ENCODE peak calls at places on chromosomes 2 and 18, in eight cellular contexts. One of them, this sample, is unnamed.

GRCh38 chr18:75454022-75454795 is 26.7 kb upstream of the SMIM21 start:
- DNase-seq in epithelial cell of prostate: no peak
- DNase-seq in activated naive CD8-positive, alpha-beta T cell treated with anti-CD3 and anti-CD28 coated beads for 36 hours: no peak
- DNase-seq in stimulated activated CD8-positive, alpha-beta memory T cell treated with anti-CD3 and anti-CD28 coated beads, Interleukin-4, amount 100 ng/mL, for 24 hours: no peak
- DNase-seq in left lung: no peak
- DNase-seq in testis: no peak
- DNase-seq in GM12878: no peak
- DNase-seq in AG08396: no peak
- DNase-seq in this sample: no peak

GRCh38 chr18:13262839-13263691 is 44.5 kb downstream of the LDLRAD4 start:
- DNase-seq in activated naive CD8-positive, alpha-beta T cell treated with anti-CD3 and anti-CD28 coated beads for 36 hours: no peak
- DNase-seq in left lung: no peak
- DNase-seq in stimulated activated CD8-positive, alpha-beta memory T cell treated with anti-CD3 and anti-CD28 coated beads, Interleukin-4, amount 100 ng/mL, for 24 hours: no peak
- DNase-seq in AG08396: no peak
- DNase-seq in GM12878: no peak
- DNase-seq in epithelial cell of prostate: no peak
- DNase-seq in testis: no peak
- DNase-seq in this sample: no peak

GRCh38 chr2:144509548-144510205 is 10.2 kb downstream of the ZEB2 start:
- DNase-seq in left lung: no peak
- DNase-seq in testis: no peak
- DNase-seq in epithelial cell of prostate: no peak
- DNase-seq in GM12878: no peak
- DNase-seq in AG08396: no peak
- DNase-seq in activated naive CD8-positive, alpha-beta T cell treated with anti-CD3 and anti-CD28 coated beads for 36 hours: no peak
- DNase-seq in stimulated activated CD8-positive, alpha-beta memory T cell treated with anti-CD3 and anti-CD28 coated beads, Interleukin-4, amount 100 ng/mL, for 24 hours: no peak
- DNase-seq in this sample: no peak

GRCh38 chr2:38336619-38337018 is 40.5 kb downstream of the ATL2 start:
- DNase-seq in activated naive CD8-positive, alpha-beta T cell treated with anti-CD3 and anti-CD28 coated beads for 36 hours: no peak
- DNase-seq in testis: no peak
- DNase-seq in AG08396: no peak
- DNase-seq in stimulated activated CD8-positive, alpha-beta memory T cell treated with anti-CD3 and anti-CD28 coated beads, Interleukin-4, amount 100 ng/mL, for 24 hours: no peak
- DNase-seq in epithelial cell of prostate: no peak
- DNase-seq in GM12878: no peak
- DNase-seq in left lung: no peak
- DNase-seq in this sample: no peak

GRCh38 chr18:35581555-35582309 is at the start of gene GALNT1:
- DNase-seq in GM12878: no peak
- DNase-seq in epithelial cell of prostate: no peak
- DNase-seq in stimulated activated CD8-positive, alpha-beta memory T cell treated with anti-CD3 and anti-CD28 coated beads, Interleukin-4, amount 100 ng/mL, for 24 hours: no peak
- DNase-seq in activated naive CD8-positive, alpha-beta T cell treated with anti-CD3 and anti-CD28 coated beads for 36 hours: peak
- DNase-seq in testis: peak
- DNase-seq in AG08396: peak
- DNase-seq in left lung: peak
- DNase-seq in this sample: no peak

GRCh38 chr2:24360963-24361330 is 611 bp upstream of the ITSN2 start:
- DNase-seq in testis: peak
- DNase-seq in stimulated activated CD8-positive, alpha-beta memory T cell treated with anti-CD3 and anti-CD28 coated beads, Interleukin-4, amount 100 ng/mL, for 24 hours: no peak
- DNase-seq in GM12878: no peak
- DNase-seq in activated naive CD8-positive, alpha-beta T cell treated with anti-CD3 and anti-CD28 coated beads for 36 hours: no peak
- DNase-seq in AG08396: no peak
- DNase-seq in left lung: peak
- DNase-seq in epithelial cell of prostate: no peak
- DNase-seq in this sample: no peak

GRCh38 chr2:101775092-101775491 is 77.6 kb downstream of the MAP4K4 start:
- DNase-seq in AG08396: no peak
- DNase-seq in activated naive CD8-positive, alpha-beta T cell treated with anti-CD3 and anti-CD28 coated beads for 36 hours: no peak
- DNase-seq in left lung: no peak
- DNase-seq in testis: no peak
- DNase-seq in stimulated activated CD8-positive, alpha-beta memory T cell treated with anti-CD3 and anti-CD28 coated beads, Interleukin-4, amount 100 ng/mL, for 24 hours: no peak
- DNase-seq in GM12878: no peak
- DNase-seq in epithelial cell of prostate: no peak
- DNase-seq in this sample: no peak

GRCh38 chr2:71736986-71737385 is 283.6 kb downstream of the DYSF start:
- DNase-seq in AG08396: no peak
- DNase-seq in activated naive CD8-positive, alpha-beta T cell treated with anti-CD3 and anti-CD28 coated beads for 36 hours: no peak
- DNase-seq in stimulated activated CD8-positive, alpha-beta memory T cell treated with anti-CD3 and anti-CD28 coated beads, Interleukin-4, amount 100 ng/mL, for 24 hours: no peak
- DNase-seq in testis: no peak
- DNase-seq in epithelial cell of prostate: no peak
- DNase-seq in left lung: no peak
- DNase-seq in GM12878: no peak
- DNase-seq in this sample: no peak

GRCh38 chr2:74427551-74427950 is 6.0 kb downstream of the WDR54 start:
- DNase-seq in left lung: no peak
- DNase-seq in testis: no peak
- DNase-seq in GM12878: no peak
- DNase-seq in activated naive CD8-positive, alpha-beta T cell treated with anti-CD3 and anti-CD28 coated beads for 36 hours: no peak
- DNase-seq in epithelial cell of prostate: no peak
- DNase-seq in AG08396: no peak
- DNase-seq in stimulated activated CD8-positive, alpha-beta memory T cell treated with anti-CD3 and anti-CD28 coated beads, Interleukin-4, amount 100 ng/mL, for 24 hours: no peak
- DNase-seq in this sample: peak

GRCh38 chr2:205925373-205926337 is 160.3 kb downstream of the INO80D start:
- DNase-seq in GM12878: no peak
- DNase-seq in epithelial cell of prostate: no peak
- DNase-seq in testis: peak
- DNase-seq in activated naive CD8-positive, alpha-beta T cell treated with anti-CD3 and anti-CD28 coated beads for 36 hours: peak
- DNase-seq in left lung: peak
- DNase-seq in AG08396: peak
- DNase-seq in stimulated activated CD8-positive, alpha-beta memory T cell treated with anti-CD3 and anti-CD28 coated beads, Interleukin-4, amount 100 ng/mL, for 24 hours: peak
- DNase-seq in this sample: peak

GRCh38 chr2:167135691-167136090 is 247.4 kb downstream of the XIRP2 start:
- DNase-seq in testis: no peak
- DNase-seq in left lung: no peak
- DNase-seq in epithelial cell of prostate: no peak
- DNase-seq in stimulated activated CD8-positive, alpha-beta memory T cell treated with anti-CD3 and anti-CD28 coated beads, Interleukin-4, amount 100 ng/mL, for 24 hours: no peak
- DNase-seq in activated naive CD8-positive, alpha-beta T cell treated with anti-CD3 and anti-CD28 coated beads for 36 hours: no peak
- DNase-seq in GM12878: no peak
- DNase-seq in AG08396: no peak
- DNase-seq in this sample: no peak

GRCh38 chr2:68714866-68715265 is 19.7 kb upstream of the ARHGAP25 start:
- DNase-seq in epithelial cell of prostate: no peak
- DNase-seq in stimulated activated CD8-positive, alpha-beta memory T cell treated with anti-CD3 and anti-CD28 coated beads, Interleukin-4, amount 100 ng/mL, for 24 hours: no peak
- DNase-seq in activated naive CD8-positive, alpha-beta T cell treated with anti-CD3 and anti-CD28 coated beads for 36 hours: no peak
- DNase-seq in GM12878: peak
- DNase-seq in left lung: peak
- DNase-seq in AG08396: no peak
- DNase-seq in testis: peak
- DNase-seq in this sample: no peak

GRCh38 chr2:225937625-225938024 is 538.1 kb downstream of the NYAP2 start:
- DNase-seq in stimulated activated CD8-positive, alpha-beta memory T cell treated with anti-CD3 and anti-CD28 coated beads, Interleukin-4, amount 100 ng/mL, for 24 hours: no peak
- DNase-seq in testis: no peak
- DNase-seq in left lung: no peak
- DNase-seq in GM12878: no peak
- DNase-seq in activated naive CD8-positive, alpha-beta T cell treated with anti-CD3 and anti-CD28 coated beads for 36 hours: no peak
- DNase-seq in epithelial cell of prostate: no peak
- DNase-seq in AG08396: peak
- DNase-seq in this sample: peak

GRCh38 chr18:63376493-63377053 is 9.6 kb upstream of the KDSR start:
- DNase-seq in testis: no peak
- DNase-seq in stimulated activated CD8-positive, alpha-beta memory T cell treated with anti-CD3 and anti-CD28 coated beads, Interleukin-4, amount 100 ng/mL, for 24 hours: no peak
- DNase-seq in GM12878: no peak
- DNase-seq in AG08396: no peak
- DNase-seq in epithelial cell of prostate: no peak
- DNase-seq in left lung: no peak
- DNase-seq in activated naive CD8-positive, alpha-beta T cell treated with anti-CD3 and anti-CD28 coated beads for 36 hours: no peak
- DNase-seq in this sample: peak

GRCh38 chr2:36374586-36374985 is 19.0 kb downstream of the CRIM1 start:
- DNase-seq in testis: no peak
- DNase-seq in left lung: no peak
- DNase-seq in activated naive CD8-positive, alpha-beta T cell treated with anti-CD3 and anti-CD28 coated beads for 36 hours: no peak
- DNase-seq in AG08396: no peak
- DNase-seq in GM12878: no peak
- DNase-seq in stimulated activated CD8-positive, alpha-beta memory T cell treated with anti-CD3 and anti-CD28 coated beads, Interleukin-4, amount 100 ng/mL, for 24 hours: no peak
- DNase-seq in epithelial cell of prostate: no peak
- DNase-seq in this sample: peak

GRCh38 chr2:170240629-170241028 is 62.7 kb downstream of the MYO3B start:
- DNase-seq in left lung: no peak
- DNase-seq in testis: no peak
- DNase-seq in AG08396: no peak
- DNase-seq in GM12878: no peak
- DNase-seq in epithelial cell of prostate: no peak
- DNase-seq in stimulated activated CD8-positive, alpha-beta memory T cell treated with anti-CD3 and anti-CD28 coated beads, Interleukin-4, amount 100 ng/mL, for 24 hours: no peak
- DNase-seq in activated naive CD8-positive, alpha-beta T cell treated with anti-CD3 and anti-CD28 coated beads for 36 hours: no peak
- DNase-seq in this sample: no peak

GRCh38 chr2:126627623-126628022 is 28.3 kb upstream of the GYPC start:
- DNase-seq in stimulated activated CD8-positive, alpha-beta memory T cell treated with anti-CD3 and anti-CD28 coated beads, Interleukin-4, amount 100 ng/mL, for 24 hours: no peak
- DNase-seq in AG08396: no peak
- DNase-seq in activated naive CD8-positive, alpha-beta T cell treated with anti-CD3 and anti-CD28 coated beads for 36 hours: no peak
- DNase-seq in epithelial cell of prostate: no peak
- DNase-seq in left lung: no peak
- DNase-seq in testis: no peak
- DNase-seq in GM12878: no peak
- DNase-seq in this sample: no peak

GRCh38 chr2:127485694-127486071 is 40.6 kb downstream of the IWS1 start:
- DNase-seq in testis: no peak
- DNase-seq in activated naive CD8-positive, alpha-beta T cell treated with anti-CD3 and anti-CD28 coated beads for 36 hours: no peak
- DNase-seq in left lung: no peak
- DNase-seq in AG08396: no peak
- DNase-seq in GM12878: no peak
- DNase-seq in epithelial cell of prostate: no peak
- DNase-seq in stimulated activated CD8-positive, alpha-beta memory T cell treated with anti-CD3 and anti-CD28 coated beads, Interleukin-4, amount 100 ng/mL, for 24 hours: no peak
- DNase-seq in this sample: no peak

GRCh38 chr2:24792542-24792873 is 683 bp downstream of the PTRHD1 start:
- DNase-seq in epithelial cell of prostate: no peak
- DNase-seq in AG08396: no peak
- DNase-seq in stimulated activated CD8-positive, alpha-beta memory T cell treated with anti-CD3 and anti-CD28 coated beads, Interleukin-4, amount 100 ng/mL, for 24 hours: no peak
- DNase-seq in GM12878: no peak
- DNase-seq in left lung: no peak
- DNase-seq in testis: no peak
- DNase-seq in activated naive CD8-positive, alpha-beta T cell treated with anti-CD3 and anti-CD28 coated beads for 36 hours: no peak
- DNase-seq in this sample: no peak

GRCh38 chr2:233470839-233471238 is 95.7 kb downstream of the USP40 start:
- DNase-seq in stimulated activated CD8-positive, alpha-beta memory T cell treated with anti-CD3 and anti-CD28 coated beads, Interleukin-4, amount 100 ng/mL, for 24 hours: no peak
- DNase-seq in activated naive CD8-positive, alpha-beta T cell treated with anti-CD3 and anti-CD28 coated beads for 36 hours: no peak
- DNase-seq in AG08396: no peak
- DNase-seq in GM12878: no peak
- DNase-seq in testis: no peak
- DNase-seq in left lung: peak
- DNase-seq in epithelial cell of prostate: no peak
- DNase-seq in this sample: no peak

GRCh38 chr2:8575011-8575750 is 106.7 kb upstream of the ID2 start:
- DNase-seq in activated naive CD8-positive, alpha-beta T cell treated with anti-CD3 and anti-CD28 coated beads for 36 hours: peak
- DNase-seq in GM12878: no peak
- DNase-seq in stimulated activated CD8-positive, alpha-beta memory T cell treated with anti-CD3 and anti-CD28 coated beads, Interleukin-4, amount 100 ng/mL, for 24 hours: peak
- DNase-seq in left lung: peak
- DNase-seq in testis: no peak
- DNase-seq in epithelial cell of prostate: no peak
- DNase-seq in AG08396: no peak
- DNase-seq in this sample: no peak

GRCh38 chr2:98727758-98728718 is 2.9 kb downstream of the MGAT4A start:
- DNase-seq in testis: no peak
- DNase-seq in left lung: no peak
- DNase-seq in GM12878: no peak
- DNase-seq in activated naive CD8-positive, alpha-beta T cell treated with anti-CD3 and anti-CD28 coated beads for 36 hours: no peak
- DNase-seq in AG08396: no peak
- DNase-seq in epithelial cell of prostate: no peak
- DNase-seq in stimulated activated CD8-positive, alpha-beta memory T cell treated with anti-CD3 and anti-CD28 coated beads, Interleukin-4, amount 100 ng/mL, for 24 hours: no peak
- DNase-seq in this sample: no peak

GRCh38 chr2:18898271-18898670 is 308.9 kb upstream of the NT5C1B start:
- DNase-seq in stimulated activated CD8-positive, alpha-beta memory T cell treated with anti-CD3 and anti-CD28 coated beads, Interleukin-4, amount 100 ng/mL, for 24 hours: no peak
- DNase-seq in testis: no peak
- DNase-seq in GM12878: no peak
- DNase-seq in epithelial cell of prostate: no peak
- DNase-seq in AG08396: no peak
- DNase-seq in left lung: no peak
- DNase-seq in activated naive CD8-positive, alpha-beta T cell treated with anti-CD3 and anti-CD28 coated beads for 36 hours: no peak
- DNase-seq in this sample: no peak

GRCh38 chr18:8175486-8176061 is 433.7 kb upstream of the RAB12 start:
- DNase-seq in activated naive CD8-positive, alpha-beta T cell treated with anti-CD3 and anti-CD28 coated beads for 36 hours: no peak
- DNase-seq in left lung: no peak
- DNase-seq in epithelial cell of prostate: no peak
- DNase-seq in stimulated activated CD8-positive, alpha-beta memory T cell treated with anti-CD3 and anti-CD28 coated beads, Interleukin-4, amount 100 ng/mL, for 24 hours: no peak
- DNase-seq in AG08396: no peak
- DNase-seq in GM12878: no peak
- DNase-seq in testis: no peak
- DNase-seq in this sample: no peak

GRCh38 chr2:179495315-179495714 is 230.7 kb upstream of the SESTD1 start:
- DNase-seq in activated naive CD8-positive, alpha-beta T cell treated with anti-CD3 and anti-CD28 coated beads for 36 hours: no peak
- DNase-seq in left lung: no peak
- DNase-seq in testis: no peak
- DNase-seq in GM12878: no peak
- DNase-seq in stimulated activated CD8-positive, alpha-beta memory T cell treated with anti-CD3 and anti-CD28 coated beads, Interleukin-4, amount 100 ng/mL, for 24 hours: no peak
- DNase-seq in AG08396: no peak
- DNase-seq in epithelial cell of prostate: no peak
- DNase-seq in this sample: no peak

GRCh38 chr2:208251098-208251497 is 3.8 kb downstream of the IDH1 start:
- DNase-seq in stimulated activated CD8-positive, alpha-beta memory T cell treated with anti-CD3 and anti-CD28 coated beads, Interleukin-4, amount 100 ng/mL, for 24 hours: no peak
- DNase-seq in testis: no peak
- DNase-seq in activated naive CD8-positive, alpha-beta T cell treated with anti-CD3 and anti-CD28 coated beads for 36 hours: no peak
- DNase-seq in left lung: no peak
- DNase-seq in GM12878: no peak
- DNase-seq in AG08396: no peak
- DNase-seq in epithelial cell of prostate: no peak
- DNase-seq in this sample: no peak

GRCh38 chr2:140033638-140034037 is 1253.4 kb upstream of the NXPH2 start:
- DNase-seq in activated naive CD8-positive, alpha-beta T cell treated with anti-CD3 and anti-CD28 coated beads for 36 hours: no peak
- DNase-seq in epithelial cell of prostate: no peak
- DNase-seq in AG08396: no peak
- DNase-seq in testis: no peak
- DNase-seq in GM12878: no peak
- DNase-seq in left lung: no peak
- DNase-seq in stimulated activated CD8-positive, alpha-beta memory T cell treated with anti-CD3 and anti-CD28 coated beads, Interleukin-4, amount 100 ng/mL, for 24 hours: no peak
- DNase-seq in this sample: no peak

GRCh38 chr2:62657752-62658151 is 47.8 kb upstream of the EHBP1 start:
- DNase-seq in stimulated activated CD8-positive, alpha-beta memory T cell treated with anti-CD3 and anti-CD28 coated beads, Interleukin-4, amount 100 ng/mL, for 24 hours: no peak
- DNase-seq in GM12878: peak
- DNase-seq in testis: no peak
- DNase-seq in epithelial cell of prostate: no peak
- DNase-seq in activated naive CD8-positive, alpha-beta T cell treated with anti-CD3 and anti-CD28 coated beads for 36 hours: no peak
- DNase-seq in AG08396: no peak
- DNase-seq in left lung: no peak
- DNase-seq in this sample: no peak

GRCh38 chr2:37394986-37395555 is 50.6 kb downstream of the QPCT start:
- DNase-seq in stimulated activated CD8-positive, alpha-beta memory T cell treated with anti-CD3 and anti-CD28 coated beads, Interleukin-4, amount 100 ng/mL, for 24 hours: no peak
- DNase-seq in AG08396: no peak
- DNase-seq in activated naive CD8-positive, alpha-beta T cell treated with anti-CD3 and anti-CD28 coated beads for 36 hours: no peak
- DNase-seq in epithelial cell of prostate: no peak
- DNase-seq in testis: no peak
- DNase-seq in left lung: no peak
- DNase-seq in GM12878: no peak
- DNase-seq in this sample: no peak

GRCh38 chr2:181984814-181985631 is 630 bp upstream of the PPP1R1C start:
- DNase-seq in left lung: no peak
- DNase-seq in activated naive CD8-positive, alpha-beta T cell treated with anti-CD3 and anti-CD28 coated beads for 36 hours: no peak
- DNase-seq in epithelial cell of prostate: no peak
- DNase-seq in AG08396: no peak
- DNase-seq in stimulated activated CD8-positive, alpha-beta memory T cell treated with anti-CD3 and anti-CD28 coated beads, Interleukin-4, amount 100 ng/mL, for 24 hours: no peak
- DNase-seq in testis: no peak
- DNase-seq in GM12878: no peak
- DNase-seq in this sample: no peak

GRCh38 chr2:96115631-96116423 is 544 bp downstream of the ADRA2B start:
- DNase-seq in AG08396: no peak
- DNase-seq in testis: no peak
- DNase-seq in epithelial cell of prostate: no peak
- DNase-seq in stimulated activated CD8-positive, alpha-beta memory T cell treated with anti-CD3 and anti-CD28 coated beads, Interleukin-4, amount 100 ng/mL, for 24 hours: no peak
- DNase-seq in left lung: peak
- DNase-seq in GM12878: no peak
- DNase-seq in activated naive CD8-positive, alpha-beta T cell treated with anti-CD3 and anti-CD28 coated beads for 36 hours: no peak
- DNase-seq in this sample: no peak

GRCh38 chr2:196338440-196338839 is 167.1 kb upstream of the STK17B start:
- DNase-seq in GM12878: no peak
- DNase-seq in activated naive CD8-positive, alpha-beta T cell treated with anti-CD3 and anti-CD28 coated beads for 36 hours: no peak
- DNase-seq in AG08396: no peak
- DNase-seq in testis: no peak
- DNase-seq in epithelial cell of prostate: no peak
- DNase-seq in left lung: no peak
- DNase-seq in stimulated activated CD8-positive, alpha-beta memory T cell treated with anti-CD3 and anti-CD28 coated beads, Interleukin-4, amount 100 ng/mL, for 24 hours: no peak
- DNase-seq in this sample: no peak

GRCh38 chr2:230346921-230347533 is 20.0 kb downstream of the SP140L start:
- DNase-seq in GM12878: no peak
- DNase-seq in testis: no peak
- DNase-seq in epithelial cell of prostate: peak
- DNase-seq in stimulated activated CD8-positive, alpha-beta memory T cell treated with anti-CD3 and anti-CD28 coated beads, Interleukin-4, amount 100 ng/mL, for 24 hours: no peak
- DNase-seq in AG08396: no peak
- DNase-seq in left lung: no peak
- DNase-seq in activated naive CD8-positive, alpha-beta T cell treated with anti-CD3 and anti-CD28 coated beads for 36 hours: no peak
- DNase-seq in this sample: peak

GRCh38 chr2:45674035-45674791 is 22.7 kb downstream of the PRKCE start:
- DNase-seq in AG08396: no peak
- DNase-seq in testis: no peak
- DNase-seq in GM12878: no peak
- DNase-seq in stimulated activated CD8-positive, alpha-beta memory T cell treated with anti-CD3 and anti-CD28 coated beads, Interleukin-4, amount 100 ng/mL, for 24 hours: no peak
- DNase-seq in left lung: no peak
- DNase-seq in epithelial cell of prostate: no peak
- DNase-seq in activated naive CD8-positive, alpha-beta T cell treated with anti-CD3 and anti-CD28 coated beads for 36 hours: no peak
- DNase-seq in this sample: peak